ENCODE peak calls at places on chromosomes 1 and 21, in four cellular contexts. One of them, this sample, is unnamed.

GRCh38 chr1:215133532-215133931 is 51.0 kb downstream of the KCNK2 start:
- DNase-seq in A549: no peak
- DNase-seq in H1: no peak
- DNase-seq in HepG2: no peak
- DNase-seq in this sample: no peak

GRCh38 chr1:201264072-201264471 is 19.2 kb upstream of the PKP1 start:
- DNase-seq in A549: no peak
- DNase-seq in H1: peak; percentile 28
- DNase-seq in HepG2: no peak
- DNase-seq in this sample: peak; percentile 7

GRCh38 chr1:56135069-56135863 is 444.1 kb downstream of the PLPP3 start:
- DNase-seq in A549: no peak
- DNase-seq in H1: no peak
- DNase-seq in HepG2: no peak
- DNase-seq in this sample: no peak

GRCh38 chr21:33441489-33442477 is 38.0 kb downstream of the TMEM50B start:
- DNase-seq in A549: peak; percentile 20
- DNase-seq in H1: no peak
- DNase-seq in HepG2: no peak
- DNase-seq in this sample: no peak

GRCh38 chr1:226939439-226940028 is 560 bp upstream of the COQ8A start:
- DNase-seq in A549: peak; percentile 31
- DNase-seq in H1: no peak
- DNase-seq in HepG2: no peak
- DNase-seq in this sample: peak; percentile 82

GRCh38 chr1:2372551-2373490 is 18.5 kb downstream of the MORN1 start:
- DNase-seq in A549: no peak
- DNase-seq in H1: no peak
- DNase-seq in HepG2: no peak
- DNase-seq in this sample: no peak

GRCh38 chr1:58836396-58836795 is 52.5 kb upstream of the JUN start:
- DNase-seq in A549: no peak
- DNase-seq in H1: no peak
- DNase-seq in HepG2: no peak
- DNase-seq in this sample: no peak

GRCh38 chr1:5638582-5638981 is 353.6 kb downstream of the NPHP4 start:
- DNase-seq in A549: no peak
- DNase-seq in H1: peak; percentile 6
- DNase-seq in HepG2: no peak
- DNase-seq in this sample: no peak

GRCh38 chr1:212231372-212231771 is 53.8 kb upstream of the PPP2R5A start:
- DNase-seq in A549: no peak
- DNase-seq in H1: no peak
- DNase-seq in HepG2: no peak
- DNase-seq in this sample: no peak

DNA sequence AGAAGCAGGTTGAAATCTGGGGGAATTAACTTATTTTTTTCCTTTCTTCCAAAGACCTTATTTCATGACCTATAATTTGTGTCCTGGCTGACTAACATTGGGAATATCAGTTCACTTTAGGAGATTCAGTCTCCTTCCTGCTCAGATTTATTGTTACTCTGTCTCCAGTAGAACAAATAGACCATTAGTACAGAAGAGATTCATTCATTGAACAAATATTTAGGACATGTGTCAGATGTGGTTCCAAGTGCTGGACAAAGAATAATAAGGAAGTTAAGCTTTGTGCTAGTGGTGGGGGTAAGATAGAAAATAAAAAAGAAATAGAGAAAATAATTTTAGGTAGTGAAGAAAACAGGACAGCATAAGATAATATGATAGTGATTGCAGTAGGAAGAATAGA is 20.3 kb downstream of the ZMYM4 start:
- DNase-seq in A549: no peak
- DNase-seq in H1: no peak
- DNase-seq in HepG2: peak; percentile 18
- DNase-seq in this sample: no peak
- H3K4me2 ChIP-seq in A549: peak overlapping the region; percentile 34
- H3K4me2 ChIP-seq in H1: no peak overlapping the region
- H3K4me2 ChIP-seq in HepG2: no peak overlapping the region
- H3K4me2 ChIP-seq in this sample: peak overlapping the region; percentile 71

GRCh38 chr21:45476582-45476981 is 65.7 kb downstream of the SLC19A1 start:
- DNase-seq in A549: no peak
- DNase-seq in H1: no peak
- DNase-seq in HepG2: no peak
- DNase-seq in this sample: no peak
- H3K27ac ChIP-seq in A549: no peak overlapping the region
- H3K27ac ChIP-seq in H1: no peak overlapping the region
- H3K27ac ChIP-seq in HepG2: no peak overlapping the region
- H3K27ac ChIP-seq in this sample: no peak overlapping the region

DNA sequence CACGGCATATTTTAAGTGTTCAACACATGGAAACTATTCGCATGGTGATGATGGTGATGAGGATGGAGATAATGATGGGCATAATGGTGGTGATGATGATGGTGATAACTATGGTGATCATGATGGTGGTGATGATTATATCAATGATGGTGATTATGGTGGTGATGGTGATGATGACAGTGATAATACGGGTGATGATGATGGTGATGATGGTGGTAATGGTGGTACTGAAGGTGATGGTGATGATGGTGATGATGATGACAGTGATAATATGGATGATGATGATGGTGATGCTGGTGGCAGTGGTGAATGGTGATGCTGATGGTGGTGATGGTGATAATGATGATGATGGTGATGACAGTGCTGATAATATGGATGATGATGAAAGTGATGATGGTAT is 341.8 kb upstream of the VAMP3 start:
- DNase-seq in A549: no peak
- DNase-seq in H1: no peak
- DNase-seq in HepG2: no peak
- DNase-seq in this sample: no peak
- TF ChIP-seq CHD2 in A549: no peak
- TF ChIP-seq CHD2 in H1: no peak
- TF ChIP-seq CHD2 in HepG2: no peak
- TF ChIP-seq CHD2 in this sample: no peak

DNA sequence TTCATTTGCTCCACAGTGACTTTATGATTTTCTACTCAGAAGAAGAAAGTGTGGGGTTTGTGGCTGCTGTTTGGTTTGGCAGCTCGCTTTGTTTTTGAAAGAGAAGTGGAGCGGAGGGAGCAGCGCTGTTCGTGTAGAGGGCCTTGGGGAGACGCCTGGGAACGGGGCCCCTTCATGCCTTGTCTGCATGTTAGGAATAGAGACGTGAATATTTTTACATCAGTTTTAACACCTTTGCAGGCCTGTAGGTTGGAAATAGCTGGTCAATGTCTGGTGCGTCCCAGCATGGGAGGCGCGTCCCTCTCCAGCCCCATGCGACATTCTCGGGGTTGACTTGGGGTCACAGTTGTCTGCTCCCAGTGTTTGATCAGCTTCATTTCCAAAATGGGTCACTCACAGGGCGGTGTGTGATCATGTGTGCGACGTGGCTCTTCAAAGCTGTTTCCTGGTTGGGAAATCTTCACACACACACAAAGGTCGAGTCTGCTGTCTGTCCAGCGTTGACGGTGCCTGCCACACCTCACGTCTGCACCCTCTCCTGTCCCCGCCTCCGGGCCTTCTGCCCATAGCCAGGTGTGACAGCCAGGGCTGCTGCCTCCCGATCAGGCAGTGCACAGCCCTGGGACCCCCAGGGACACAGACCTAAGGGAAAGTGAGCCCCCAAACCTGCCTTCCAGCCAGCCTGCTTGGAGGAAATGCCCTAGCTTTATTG is 149.2 kb downstream of the PSMG1 start:
- DNase-seq in A549: no peak
- DNase-seq in H1: no peak
- DNase-seq in HepG2: peak; percentile 98
- DNase-seq in this sample: no peak
- H3K4me2 ChIP-seq in A549: no peak overlapping the region
- H3K4me2 ChIP-seq in H1: no peak overlapping the region
- H3K4me2 ChIP-seq in HepG2: peak overlapping the region; percentile 41
- H3K4me2 ChIP-seq in this sample: no peak overlapping the region

DNA sequence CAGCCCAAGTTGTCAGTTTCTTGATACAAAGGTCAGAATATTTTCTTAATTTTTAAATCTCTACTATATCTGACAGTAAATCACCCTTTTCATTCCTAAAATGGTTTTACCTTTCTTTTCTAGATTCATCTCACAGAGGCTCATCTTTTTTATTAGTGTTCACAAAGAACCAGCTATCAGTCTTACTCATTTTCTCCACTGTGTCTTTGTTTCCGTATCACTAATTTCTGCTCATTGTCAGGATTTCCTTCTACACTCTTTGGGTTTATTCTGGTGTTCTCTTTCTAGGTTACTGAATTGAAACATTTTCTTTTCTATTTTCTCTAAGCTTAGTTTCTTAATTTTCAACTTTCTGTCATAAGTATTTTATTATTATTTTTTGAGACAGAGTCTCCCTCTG is 8.7 kb downstream of the AGPAT3 start:
- DNase-seq in A549: no peak
- DNase-seq in H1: no peak
- DNase-seq in HepG2: no peak
- DNase-seq in this sample: no peak
- H3K27ac ChIP-seq in A549: no peak overlapping the region
- H3K27ac ChIP-seq in H1: no peak overlapping the region
- H3K27ac ChIP-seq in HepG2: no peak overlapping the region
- H3K27ac ChIP-seq in this sample: no peak overlapping the region

DNA sequence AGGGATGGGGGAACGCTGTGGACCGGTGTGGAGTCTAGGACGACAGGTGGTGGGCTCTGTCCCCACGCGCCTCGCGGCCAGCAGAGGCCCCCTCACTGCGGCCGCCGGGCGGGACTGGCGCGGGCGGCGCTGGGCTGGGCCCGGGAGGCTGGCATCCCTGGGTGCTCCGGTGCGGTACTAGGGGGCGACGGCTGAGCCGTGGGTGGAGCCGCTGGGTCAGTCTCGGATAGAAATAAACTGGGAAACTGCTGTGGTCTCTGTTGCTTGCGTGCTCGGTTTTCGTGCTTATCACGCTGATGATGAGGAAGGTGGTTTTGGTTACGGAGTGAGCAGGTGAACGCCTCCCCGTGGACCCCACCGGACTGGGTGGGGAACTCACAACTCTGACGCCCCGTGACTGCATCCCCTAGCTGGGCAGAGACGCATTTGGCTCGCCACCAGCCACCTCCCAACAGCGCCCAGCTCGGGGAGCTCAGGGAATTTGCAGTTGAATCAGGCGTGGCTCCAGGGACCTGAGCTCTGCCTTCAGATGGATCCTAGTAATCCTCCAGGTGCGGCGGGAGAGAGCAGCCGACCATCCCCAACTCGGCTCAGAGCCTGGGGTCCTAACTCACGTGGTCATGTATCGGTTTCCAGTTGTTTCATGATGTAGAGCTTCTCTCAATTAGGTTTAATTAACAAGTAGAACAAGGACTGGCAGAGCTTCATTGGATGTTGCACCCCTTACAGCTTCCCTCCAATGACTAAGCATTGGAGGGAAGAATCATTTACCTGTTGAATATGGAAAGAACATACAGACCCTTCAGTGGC is 32.1 kb downstream of the HSD17B7 start:
- DNase-seq in A549: peak; percentile 25
- DNase-seq in H1: peak; percentile 78
- DNase-seq in HepG2: no peak
- DNase-seq in this sample: peak; percentile 83
- TF ChIP-seq CHD2 in A549: no peak
- TF ChIP-seq CHD2 in H1: peak; percentile 33
- TF ChIP-seq CHD2 in HepG2: no peak
- TF ChIP-seq CHD2 in this sample: no peak

GRCh38 chr1:156497743-156498446 is 2.7 kb downstream of the MEF2D start:
- DNase-seq in A549: no peak
- DNase-seq in H1: no peak
- DNase-seq in HepG2: no peak
- DNase-seq in this sample: no peak

GRCh38 chr1:156494309-156494895 is 6.2 kb downstream of the MEF2D start:
- DNase-seq in A549: no peak
- DNase-seq in H1: no peak
- DNase-seq in HepG2: no peak
- DNase-seq in this sample: no peak

GRCh38 chr1:156497078-156497742 is 3.4 kb downstream of the MEF2D start:
- DNase-seq in A549: no peak
- DNase-seq in H1: no peak
- DNase-seq in HepG2: no peak
- DNase-seq in this sample: no peak

GRCh38 chr1:156495401-156496140 is 5.0 kb downstream of the MEF2D start:
- DNase-seq in A549: no peak
- DNase-seq in H1: no peak
- DNase-seq in HepG2: no peak
- DNase-seq in this sample: no peak

GRCh38 chr1:156496211-156496761 is 4.3 kb downstream of the MEF2D start:
- DNase-seq in A549: no peak
- DNase-seq in H1: no peak
- DNase-seq in HepG2: no peak
- DNase-seq in this sample: no peak
- H3K4me2 ChIP-seq in A549: peak overlapping the region; percentile 96
- H3K4me2 ChIP-seq in H1: no peak overlapping the region
- H3K4me2 ChIP-seq in HepG2: no peak overlapping the region
- H3K4me2 ChIP-seq in this sample: peak overlapping the region; percentile 52

GRCh38 chr1:16905856-16906702 is 10.3 kb downstream of the RNU1-2 start:
- DNase-seq in A549: no peak
- DNase-seq in H1: no peak
- DNase-seq in HepG2: no peak
- DNase-seq in this sample: no peak
- H3K27ac ChIP-seq in A549: no peak overlapping the region
- H3K27ac ChIP-seq in H1: no peak overlapping the region
- H3K27ac ChIP-seq in HepG2: peak overlapping the region; percentile 100
- H3K27ac ChIP-seq in this sample: peak overlapping the region; percentile 100

DNA sequence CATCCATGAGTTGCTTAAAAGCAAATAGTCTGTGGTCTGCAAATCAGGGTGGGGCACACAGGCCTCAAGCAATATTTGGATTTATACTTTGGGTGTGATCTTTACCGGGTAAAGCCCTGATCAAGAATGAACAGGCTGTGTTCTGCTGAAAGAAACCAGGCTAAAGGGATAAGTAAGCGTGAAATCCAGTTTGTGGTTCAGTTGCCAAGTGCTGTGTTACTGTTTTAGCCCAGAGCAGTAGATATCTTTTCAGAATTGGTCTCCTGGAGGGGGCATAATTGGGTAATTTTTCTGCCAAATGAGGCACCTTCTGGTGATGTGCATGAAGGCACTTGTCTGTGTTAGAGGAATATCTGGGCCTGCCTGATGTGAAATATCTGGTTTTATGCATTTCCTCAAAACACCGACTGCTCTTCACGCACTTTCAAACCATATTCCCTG is 21.4 kb downstream of the AIM2 start:
- DNase-seq in A549: no peak
- DNase-seq in H1: no peak
- DNase-seq in HepG2: no peak
- DNase-seq in this sample: no peak
- TF ChIP-seq CHD2 in A549: no peak
- TF ChIP-seq CHD2 in H1: no peak
- TF ChIP-seq CHD2 in HepG2: no peak
- TF ChIP-seq CHD2 in this sample: no peak

DNA sequence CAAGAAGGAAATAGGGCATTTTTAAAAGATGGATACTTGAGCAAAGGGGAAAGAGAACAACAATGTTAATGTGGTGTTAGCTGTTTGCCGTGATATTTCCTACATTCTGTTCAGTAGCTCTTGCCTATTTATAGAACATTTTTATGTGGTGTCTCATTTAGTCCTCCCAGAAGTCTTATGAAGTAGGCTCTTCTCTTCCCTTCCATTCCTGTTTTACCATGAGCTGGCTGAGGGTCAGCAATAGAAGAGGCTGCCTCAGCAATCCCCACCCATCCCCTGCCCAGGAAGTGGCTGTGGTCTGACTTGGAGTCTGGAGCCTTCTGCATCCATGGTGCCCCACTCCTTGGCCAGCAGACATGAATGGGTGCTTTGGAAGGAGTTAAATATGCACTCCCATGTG is 60.1 kb downstream of the KIAA0040 start:
- DNase-seq in A549: no peak
- DNase-seq in H1: no peak
- DNase-seq in HepG2: no peak
- DNase-seq in this sample: no peak
- H3K4me2 ChIP-seq in A549: no peak overlapping the region
- H3K4me2 ChIP-seq in H1: no peak overlapping the region
- H3K4me2 ChIP-seq in HepG2: no peak overlapping the region
- H3K4me2 ChIP-seq in this sample: peak overlapping the region; percentile 37

This sample was measured in SK-N-SH.